ENCODE peak calls at places on chromosomes 12 and 14, in four cellular contexts. S, B, E and X are unnamed samples.

GRCh38 chr12:62603061-62603810 is 136.6 kb downstream of the MON2 start:
- DNase-seq in B (peak; percentile 90), S (peak; percentile 84), E (peak; percentile 92), X (peak; percentile 73)

GRCh38 chr12:118397693-118398440 is 21.5 kb downstream of the SUDS3 start:
- DNase-seq in S (no peak), B (no peak), E (no peak), X (no peak)

GRCh38 chr14:53599221-53599945 is 357.2 kb downstream of the BMP4 start:
- DNase-seq in B (no peak), E (no peak), S (no peak), X (no peak)

GRCh38 chr12:100717733-100718067 is 76.9 kb upstream of the ANO4 start:
- DNase-seq in B (no peak), E (peak; percentile 24), S (no peak), X (no peak)

GRCh38 chr12:107984973-107985372 is 144.1 kb upstream of the WSCD2 start:
- DNase-seq in B (no peak), E (no peak), S (no peak), X (no peak)

GRCh38 chr12:107491856-107492255 is 193.7 kb upstream of the PWP1 start:
- DNase-seq in B (no peak), S (no peak), E (peak; percentile 11), X (no peak)

GRCh38 chr12:108175310-108175709 is 46.2 kb downstream of the WSCD2 start:
- DNase-seq in E (peak; percentile 0), S (no peak), B (no peak), X (no peak)

GRCh38 chr14:93010543-93011541 is 87.9 kb downstream of the CHGA start:
- DNase-seq in E (no peak), B (peak; percentile 50), S (no peak), X (no peak)

GRCh38 chr12:356276-356988 is 32.7 kb downstream of the KDM5A start:
- DNase-seq in B (no peak), S (no peak), E (no peak), X (peak; percentile 6)

GRCh38 chr12:58419182-58419760 is 477.9 kb downstream of the ATP23 start:
- DNase-seq in B (no peak), S (no peak), E (no peak), X (no peak)

GRCh38 chr14:45492876-45493275 is 239.9 kb upstream of the MIS18BP1 start:
- DNase-seq in B (peak; percentile 35), S (no peak), E (no peak), X (no peak)

GRCh38 chr14:105865266-105865903 is 339.0 kb downstream of the TMEM121 start:
- DNase-seq in S (peak; percentile 9), E (no peak), B (no peak), X (no peak)

GRCh38 chr14:38255673-38256357 is at the start of gene CLEC14A:
- DNase-seq in E (no peak), B (peak; percentile 82), S (peak; percentile 64), X (no peak)

GRCh38 chr12:77924703-77925102 is 94.0 kb downstream of the NAV3 start:
- DNase-seq in S (no peak), E (peak; percentile 39), B (no peak), X (no peak)

GRCh38 chr12:99752740-99753139 is 105.2 kb downstream of the GARIN6 start:
- DNase-seq in B (no peak), E (no peak), S (no peak), X (no peak)

GRCh38 chr12:78871566-78871965 is 7.0 kb downstream of the SYT1 start:
- DNase-seq in S (no peak), E (no peak), B (peak; percentile 7), X (no peak)

GRCh38 chr14:102568115-102568614 is 24.3 kb upstream of the RCOR1 start:
- DNase-seq in S (peak; percentile 87), B (no peak), E (no peak), X (peak; percentile 53)

GRCh38 chr14:105666420-105666819 is 140.0 kb downstream of the TMEM121 start:
- DNase-seq in B (no peak), S (no peak), E (no peak), X (no peak)

GRCh38 chr12:58812229-58812628 is 108.1 kb downstream of the LRIG3 start:
- DNase-seq in B (no peak), S (no peak), E (no peak), X (no peak)

GRCh38 chr14:76261371-76261811 is 109.7 kb downstream of the GPATCH2L start:
- DNase-seq in E (peak; percentile 58), B (no peak), S (no peak), X (no peak)

GRCh38 chr12:51419473-51420228 is 5.0 kb upstream of the SLC4A8 start:
- DNase-seq in B (no peak), S (peak; percentile 58), E (no peak), X (no peak)

GRCh38 chr14:55118761-55119160 is 10.3 kb upstream of the LGALS3 start:
- DNase-seq in E (no peak), B (no peak), S (no peak), X (no peak)

GRCh38 chr12:20101046-20101445 is 267.3 kb upstream of the PDE3A start:
- DNase-seq in B (peak; percentile 66), S (no peak), E (peak; percentile 26), X (no peak)

GRCh38 chr14:103915616-103916015 is 12.6 kb upstream of the TDRD9 start:
- DNase-seq in E (no peak), B (no peak), S (no peak), X (no peak)

GRCh38 chr12:50925920-50926319 is 26.4 kb upstream of the HIGD1C start:
- DNase-seq in E (no peak), B (no peak), S (no peak), X (no peak)

GRCh38 chr14:101501341-101501740 is 60.0 kb upstream of the DIO3 start:
- DNase-seq in E (no peak), B (no peak), S (peak; percentile 15), X (no peak)

GRCh38 chr14:32370720-32371119 is 41.6 kb downstream of the AKAP6 start:
- DNase-seq in B (no peak), S (no peak), E (peak; percentile 61), X (peak; percentile 84)

GRCh38 chr12:2064078-2064507 is 11.3 kb downstream of the CACNA1C start:
- DNase-seq in B (no peak), S (no peak), E (peak; percentile 71), X (no peak)

GRCh38 chr12:124655317-124656213 is 88.2 kb upstream of the NCOR2 start:
- DNase-seq in E (peak; percentile 98), B (peak; percentile 91), S (peak; percentile 89), X (peak; percentile 21)

GRCh38 chr12:9925746-9926393 is 6.3 kb downstream of the CLEC2A start:
- DNase-seq in B (no peak), S (peak; percentile 76), E (peak; percentile 62), X (peak; percentile 23)

GRCh38 chr12:121165316-121165715 is 32.6 kb downstream of the P2RX7 start:
- DNase-seq in E (peak; percentile 83), B (no peak), S (no peak), X (no peak)

GRCh38 chr14:100778951-100779690 is 46.8 kb upstream of the MEG3 start:
- DNase-seq in E (no peak), B (no peak), S (peak; percentile 13), X (no peak)

GRCh38 chr12:46590991-46591703 is 218.6 kb upstream of the SLC38A2 start:
- DNase-seq in B (no peak), E (no peak), S (peak; percentile 46), X (no peak)

GRCh38 chr12:3141339-3142321 is 64.5 kb downstream of the TSPAN9 start:
- DNase-seq in S (peak; percentile 62), B (peak; percentile 54), E (no peak), X (no peak)

GRCh38 chr12:29428630-29429029 is 47.7 kb upstream of the ERGIC2 start:
- DNase-seq in E (peak; percentile 88), B (no peak), S (no peak), X (peak; percentile 69)

GRCh38 chr12:16121953-16122352 is 155.5 kb downstream of the SLC15A5 start:
- DNase-seq in E (no peak), B (no peak), S (peak; percentile 75), X (no peak)
- TF ChIP-seq CTCF in E (no peak), B (no peak), S (peak; percentile 62), X (no peak)

GRCh38 chr12:69007166-69007857 is 74.3 kb upstream of the CPM start:
- DNase-seq in E (peak; percentile 73), B (no peak), S (peak; percentile 52), X (peak; percentile 76)
- H3K27ac ChIP-seq in E (peak overlapping the region; percentile 2), B (no peak overlapping the region), S (no peak overlapping the region), X (peak overlapping the region; percentile 82)

DNA sequence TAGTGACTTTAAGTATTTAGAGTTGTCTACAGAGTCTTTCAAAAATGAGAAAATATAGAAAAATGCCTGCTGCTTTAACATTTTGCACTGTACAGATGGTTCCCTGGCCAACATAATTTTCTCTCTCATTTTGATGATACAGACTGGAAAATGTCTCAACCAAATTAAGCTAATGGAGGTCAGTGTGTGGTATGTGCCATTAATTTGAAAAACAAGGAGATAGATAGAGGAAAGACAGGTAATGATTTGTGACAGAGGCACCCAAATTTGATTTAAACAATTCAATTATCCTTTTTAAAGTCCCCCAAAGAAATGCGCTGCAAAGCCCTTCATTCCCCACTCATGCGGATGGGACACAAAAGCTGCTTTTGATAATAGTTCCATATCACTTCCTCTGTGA is 140.0 kb downstream of the ASCL1 start:
- DNase-seq in E (no peak), S (no peak), B (no peak), X (no peak)
- TF ChIP-seq CTCF in E (no peak), S (no peak), B (no peak), X (no peak)

GRCh38 chr12:122427403-122427802 is 4.9 kb upstream of the CLIP1 start:
- DNase-seq in B (no peak), E (no peak), S (no peak), X (no peak)
- H3K27ac ChIP-seq in B (no peak overlapping the region), E (no peak overlapping the region), S (no peak overlapping the region), X (no peak overlapping the region)